ENCODE peak calls at places on chromosomes 2 and 18, in eight cellular contexts. K, J, F, E, N, Z, I and O are unnamed samples.

GRCh38 chr2:165627463-165627862 is 158.0 kb downstream of the CSRNP3 start:
- DNase-seq in Z (peak; percentile 10), K (no peak), F (no peak), J (no peak), I (no peak), E (no peak), N (no peak), O (no peak)

GRCh38 chr2:33532146-33532545 is 55.7 kb downstream of the RASGRP3 start:
- DNase-seq in N (no peak), E (no peak), F (no peak), K (no peak), I (no peak), J (no peak), Z (no peak), O (no peak)

GRCh38 chr2:150850641-150851040 is 363.2 kb upstream of the RND3 start:
- DNase-seq in N (no peak), Z (no peak), F (no peak), E (no peak), K (no peak), I (no peak), J (no peak), O (no peak)

GRCh38 chr2:236177967-236178909 is 10.1 kb upstream of the GBX2 start:
- DNase-seq in E (peak; percentile 80), J (no peak), F (no peak), K (peak; percentile 78), N (peak; percentile 66), I (peak; percentile 45), Z (peak; percentile 75), O (peak; percentile 50)

GRCh38 chr2:171407030-171407707 is 26.6 kb downstream of the METTL8 start:
- DNase-seq in E (no peak), Z (no peak), J (no peak), F (no peak), I (no peak), K (no peak), N (no peak), O (peak; percentile 9)

GRCh38 chr2:23198316-23199114 is 186.5 kb upstream of the KLHL29 start:
- DNase-seq in N (no peak), E (no peak), I (no peak), K (no peak), J (no peak), Z (no peak), F (no peak), O (no peak)

GRCh38 chr2:79801082-79801481 is 288.2 kb downstream of the CTNNA2 start:
- DNase-seq in E (no peak), Z (no peak), F (no peak), J (no peak), N (no peak), K (no peak), I (no peak), O (no peak)

GRCh38 chr18:28176674-28176932 is 327 bp downstream of the CDH2 start:
- DNase-seq in F (no peak), J (no peak), K (no peak), N (no peak), E (no peak), Z (no peak), I (no peak), O (no peak)

GRCh38 chr2:235740821-235741220 is 247.0 kb downstream of the AGAP1 start:
- DNase-seq in I (no peak), J (no peak), Z (peak; percentile 16), N (peak; percentile 26), E (no peak), K (peak; percentile 32), F (no peak), O (peak; percentile 27)

GRCh38 chr18:47978603-47979002 is 48.1 kb upstream of the SMAD2 start:
- DNase-seq in Z (no peak), E (no peak), K (no peak), J (no peak), N (no peak), F (no peak), I (no peak), O (no peak)

GRCh38 chr2:65576861-65577601 is 144.6 kb upstream of the SPRED2 start:
- DNase-seq in I (no peak), N (peak; percentile 77), Z (peak; percentile 81), E (no peak), F (no peak), K (no peak), J (peak; percentile 49), O (peak; percentile 98)

GRCh38 chr2:113915067-113915819 is 25.4 kb downstream of the ACTR3 start:
- DNase-seq in E (no peak), N (no peak), K (no peak), F (no peak), Z (no peak), J (no peak), I (no peak), O (no peak)

GRCh38 chr2:16394072-16394985 is 271.3 kb downstream of the CYRIA start:
- DNase-seq in N (no peak), E (peak; percentile 50), K (peak; percentile 14), J (peak; percentile 3), Z (no peak), I (no peak), F (no peak), O (peak; percentile 11)

GRCh38 chr2:85743304-85743978 is 10.3 kb upstream of the ATOH8 start:
- DNase-seq in E (peak; percentile 60), F (no peak), Z (no peak), I (no peak), K (no peak), N (no peak), J (no peak), O (no peak)

GRCh38 chr2:102101097-102101843 is 41.3 kb upstream of the IL1R1 start:
- DNase-seq in I (no peak), J (no peak), F (no peak), E (no peak), K (no peak), Z (no peak), N (no peak), O (no peak)

GRCh38 chr2:71894266-71894665 is 253.4 kb downstream of the CYP26B1 start:
- DNase-seq in F (no peak), J (no peak), N (no peak), K (no peak), Z (no peak), E (no peak), I (no peak), O (no peak)

GRCh38 chr2:143261986-143262784 is 133.0 kb downstream of the ARHGAP15 start:
- DNase-seq in I (no peak), E (no peak), J (no peak), Z (no peak), F (no peak), N (no peak), K (no peak), O (no peak)

GRCh38 chr2:86396304-86396785 is 44.8 kb upstream of the KDM3A start:
- DNase-seq in E (peak; percentile 52), I (peak; percentile 66), Z (peak; percentile 68), K (peak; percentile 16), J (peak; percentile 66), N (peak; percentile 48), F (no peak), O (peak; percentile 37)

GRCh38 chr2:96143848-96144480 is 1.3 kb downstream of the DUSP2 start:
- DNase-seq in N (peak; percentile 82), K (peak; percentile 93), Z (no peak), E (peak; percentile 54), F (no peak), I (peak; percentile 21), J (peak; percentile 62), O (peak; percentile 71)

GRCh38 chr2:165796819-165797530 is 2.9 kb upstream of the GALNT3 start:
- DNase-seq in K (no peak), F (no peak), I (no peak), Z (no peak), E (no peak), N (no peak), J (no peak), O (no peak)

GRCh38 chr2:174334781-174335604 is at the start of gene SP9:
- DNase-seq in N (peak; percentile 35), E (no peak), K (peak; percentile 64), J (no peak), Z (peak; percentile 54), F (no peak), I (no peak), O (peak; percentile 83)

GRCh38 chr2:232454630-232455029 is 1.3 kb upstream of the ALPI start:
- DNase-seq in Z (no peak), I (no peak), E (peak; percentile 43), F (no peak), K (no peak), N (no peak), J (no peak), O (no peak)

GRCh38 chr2:96913398-96914202 is 43.7 kb upstream of the SEMA4C start:
- DNase-seq in Z (no peak), J (no peak), E (no peak), N (no peak), F (no peak), I (peak; percentile 50), K (no peak), O (no peak)

GRCh38 chr18:49013961-49014604 is 63.3 kb upstream of the SMAD7 start:
- DNase-seq in Z (no peak), K (no peak), J (no peak), I (no peak), N (no peak), E (peak; percentile 35), F (peak; percentile 7), O (no peak)

GRCh38 chr2:38750011-38750792 is 959 bp downstream of the SRSF7 start:
- DNase-seq in Z (peak; percentile 61), N (peak; percentile 51), E (peak; percentile 74), I (peak; percentile 68), J (peak; percentile 49), K (no peak), F (peak; percentile 69), O (peak; percentile 39)

GRCh38 chr2:136131961-136132839 is 14.3 kb upstream of the CXCR4 start:
- DNase-seq in F (no peak), Z (no peak), J (no peak), I (no peak), E (no peak), N (no peak), K (no peak), O (no peak)